ENCODE peak calls at places on chromosomes 7 and 10, in ten cellular contexts. N is stimulated activated CD8-positive, alpha-beta memory T cell treated with anti-CD3 and anti-CD28 coated beads, Interleukin-4, amount 100 ng/mL, for 4 hours; I is RPMI8226; C is amygdala; V is astrocyte of the spinal cord; A is heart left ventricle; D is substantia nigra; B is PC-3; F is NCI-H2081; Q is caudate nucleus. G is an unnamed sample.

GRCh38 chr10:99881371-99881770 is 98.9 kb downstream of the ABCC2 start:
- DNase-seq in C (no peak), N (no peak), A (no peak), D (no peak), V (no peak), B (no peak), I (no peak), Q (no peak), F (no peak), G (no peak)

GRCh38 chr10:108615576-108616320 is 1307.6 kb downstream of the XPNPEP1 start:
- DNase-seq in Q (no peak), N (no peak), B (no peak), V (no peak), I (no peak), A (no peak), D (no peak), C (no peak), F (no peak), G (no peak)

GRCh38 chr10:96614515-96614914 is 27.7 kb upstream of the TM9SF3 start:
- DNase-seq in D (no peak), B (peak), N (no peak), F (no peak), V (peak), C (no peak), I (no peak), Q (no peak), A (no peak), G (peak)

GRCh38 chr7:35691827-35692307 is 3.1 kb downstream of the HERPUD2 start:
- DNase-seq in B (peak), A (no peak), F (no peak), C (no peak), N (no peak), I (no peak), Q (no peak), D (no peak), V (no peak), G (peak)

GRCh38 chr10:124677291-124677690 is 66.9 kb downstream of the FAM53B start:
- DNase-seq in Q (no peak), B (no peak), F (no peak), C (no peak), N (no peak), V (no peak), D (no peak), I (no peak), A (peak), G (peak)

GRCh38 chr7:43372656-43373355 is 210.1 kb upstream of the STK17A start:
- DNase-seq in B (no peak), C (no peak), I (no peak), A (no peak), D (no peak), F (no peak), V (no peak), N (no peak), Q (no peak), G (no peak)

GRCh38 chr7:103446046-103446520 is at the start of gene SLC26A5:
- DNase-seq in F (peak), N (no peak), I (peak), C (no peak), D (no peak), Q (no peak), A (no peak), V (no peak), B (peak), G (peak)

GRCh38 chr10:123636598-123637325 is 29.4 kb upstream of the GPR26 start:
- DNase-seq in D (no peak), N (no peak), C (no peak), F (no peak), Q (no peak), I (no peak), B (no peak), A (no peak), V (no peak), G (peak)

GRCh38 chr10:48240196-48240595 is 34.3 kb downstream of the FRMPD2 start:
- DNase-seq in F (no peak), V (no peak), N (no peak), A (no peak), I (no peak), C (no peak), D (no peak), B (no peak), Q (no peak), G (no peak)

GRCh38 chr7:75915416-75916156 is 631 bp downstream of the POR start:
- DNase-seq in I (peak), N (no peak), B (no peak), V (no peak), A (peak), D (no peak), F (no peak), Q (no peak), C (no peak), G (peak)

GRCh38 chr7:143884978-143885559 is 16.9 kb downstream of the TCAF1 start:
- DNase-seq in N (peak), I (no peak), A (peak), V (peak), C (peak), D (peak), F (peak), Q (peak), B (no peak), G (peak)

GRCh38 chr10:132293416-132294195 is 14.1 kb downstream of the STK32C start:
- DNase-seq in Q (no peak), D (no peak), C (no peak), A (peak), B (no peak), I (no peak), V (no peak), N (no peak), F (no peak), G (no peak)

GRCh38 chr10:119525116-119525515 is 17.4 kb downstream of the RGS10 start:
- DNase-seq in C (no peak), N (no peak), D (no peak), F (no peak), I (no peak), A (no peak), Q (no peak), V (no peak), B (no peak), G (no peak)

GRCh38 chr10:70546585-70546984 is 56.0 kb downstream of the PRF1 start:
- DNase-seq in I (no peak), V (no peak), Q (no peak), D (no peak), A (no peak), C (no peak), F (no peak), N (no peak), B (no peak), G (no peak)

GRCh38 chr10:35194906-35195305 is 68.3 kb downstream of the CREM start:
- DNase-seq in V (peak), N (no peak), D (no peak), A (no peak), I (no peak), B (peak), F (no peak), Q (no peak), C (no peak), G (peak)

GRCh38 chr10:94093286-94093905 is 99.7 kb downstream of the PLCE1 start:
- DNase-seq in B (no peak), V (no peak), F (no peak), C (no peak), N (no peak), D (no peak), A (no peak), Q (no peak), I (no peak), G (peak)

GRCh38 chr10:132101529-132101928 is 35.8 kb downstream of the JAKMIP3 start:
- DNase-seq in D (no peak), B (no peak), V (no peak), Q (no peak), F (no peak), A (no peak), C (no peak), I (no peak), N (no peak), G (no peak)